ENCODE peak calls at places on chromosomes 16 and 17, in ten cellular contexts. One of them, this sample, is unnamed.

GRCh38 chr16:87713469-87714229 is 52.1 kb downstream of the KLHDC4 start:
- DNase-seq in suprapubic skin: no peak
- DNase-seq in A549: no peak
- DNase-seq in H1: no peak
- DNase-seq in tibial nerve: no peak
- DNase-seq in stomach: no peak
- DNase-seq in sigmoid colon: no peak
- DNase-seq in esophagus muscularis mucosa: no peak
- DNase-seq in ovary: no peak
- DNase-seq in transverse colon: no peak
- DNase-seq in this sample: no peak

GRCh38 chr16:28494141-28494851 is at the start of gene APOBR:
- DNase-seq in suprapubic skin: no peak
- DNase-seq in A549: no peak
- DNase-seq in H1: no peak
- DNase-seq in tibial nerve: peak
- DNase-seq in stomach: peak
- DNase-seq in sigmoid colon: no peak
- DNase-seq in esophagus muscularis mucosa: peak
- DNase-seq in ovary: no peak
- DNase-seq in transverse colon: peak
- DNase-seq in this sample: peak

GRCh38 chr16:30377812-30378235 is 3.2 kb downstream of the MYL11 start:
- DNase-seq in suprapubic skin: peak
- DNase-seq in A549: peak
- DNase-seq in H1: no peak
- DNase-seq in tibial nerve: peak
- DNase-seq in stomach: peak
- DNase-seq in sigmoid colon: peak
- DNase-seq in esophagus muscularis mucosa: peak
- DNase-seq in ovary: peak
- DNase-seq in transverse colon: peak
- DNase-seq in this sample: peak

GRCh38 chr17:39002991-39003715 is 36.0 kb upstream of the FBXO47 start:
- DNase-seq in suprapubic skin: peak
- DNase-seq in A549: no peak
- DNase-seq in H1: no peak
- DNase-seq in tibial nerve: peak
- DNase-seq in stomach: peak
- DNase-seq in sigmoid colon: peak
- DNase-seq in esophagus muscularis mucosa: peak
- DNase-seq in ovary: no peak
- DNase-seq in transverse colon: peak
- DNase-seq in this sample: peak

GRCh38 chr17:78351449-78352006 is 8.3 kb downstream of the SOCS3 start:
- DNase-seq in suprapubic skin: peak
- DNase-seq in A549: no peak
- DNase-seq in H1: peak
- DNase-seq in tibial nerve: peak
- DNase-seq in stomach: peak
- DNase-seq in sigmoid colon: peak
- DNase-seq in esophagus muscularis mucosa: peak
- DNase-seq in ovary: peak
- DNase-seq in transverse colon: peak
- DNase-seq in this sample: peak

GRCh38 chr17:61425682-61426481 is 26.2 kb downstream of the TBX2 start:
- DNase-seq in suprapubic skin: no peak
- DNase-seq in A549: no peak
- DNase-seq in H1: peak
- DNase-seq in tibial nerve: no peak
- DNase-seq in stomach: no peak
- DNase-seq in sigmoid colon: no peak
- DNase-seq in esophagus muscularis mucosa: peak
- DNase-seq in ovary: no peak
- DNase-seq in transverse colon: no peak
- DNase-seq in this sample: no peak

GRCh38 chr17:18248300-18248731 is 10.2 kb downstream of the FLII start:
- DNase-seq in suprapubic skin: no peak
- DNase-seq in A549: peak
- DNase-seq in H1: peak
- DNase-seq in tibial nerve: peak
- DNase-seq in stomach: peak
- DNase-seq in sigmoid colon: peak
- DNase-seq in esophagus muscularis mucosa: no peak
- DNase-seq in ovary: peak
- DNase-seq in transverse colon: peak
- DNase-seq in this sample: no peak

GRCh38 chr17:48961516-48962233 is 6.7 kb downstream of the GIP start:
- DNase-seq in suprapubic skin: no peak
- DNase-seq in A549: peak
- DNase-seq in H1: peak
- DNase-seq in tibial nerve: no peak
- DNase-seq in stomach: no peak
- DNase-seq in sigmoid colon: no peak
- DNase-seq in esophagus muscularis mucosa: no peak
- DNase-seq in ovary: no peak
- DNase-seq in transverse colon: no peak
- DNase-seq in this sample: no peak

GRCh38 chr16:4624827-4625616 is 396 bp downstream of the MGRN1 start:
- DNase-seq in suprapubic skin: peak
- DNase-seq in A549: no peak
- DNase-seq in H1: peak
- DNase-seq in tibial nerve: peak
- DNase-seq in stomach: peak
- DNase-seq in sigmoid colon: peak
- DNase-seq in esophagus muscularis mucosa: peak
- DNase-seq in ovary: peak
- DNase-seq in transverse colon: peak
- DNase-seq in this sample: peak

GRCh38 chr17:38750312-38751121 is 2.0 kb upstream of the PSMB3 start:
- DNase-seq in suprapubic skin: no peak
- DNase-seq in A549: no peak
- DNase-seq in H1: peak
- DNase-seq in tibial nerve: no peak
- DNase-seq in stomach: no peak
- DNase-seq in sigmoid colon: no peak
- DNase-seq in esophagus muscularis mucosa: no peak
- DNase-seq in ovary: no peak
- DNase-seq in transverse colon: no peak
- DNase-seq in this sample: no peak

GRCh38 chr16:1183235-1183907 is 30.5 kb downstream of the CACNA1H start:
- DNase-seq in suprapubic skin: no peak
- DNase-seq in A549: peak
- DNase-seq in H1: no peak
- DNase-seq in tibial nerve: no peak
- DNase-seq in stomach: no peak
- DNase-seq in sigmoid colon: peak
- DNase-seq in esophagus muscularis mucosa: no peak
- DNase-seq in ovary: peak
- DNase-seq in transverse colon: peak
- DNase-seq in this sample: no peak

GRCh38 chr16:50741225-50741807 is 570 bp upstream of the CYLD start:
- DNase-seq in suprapubic skin: peak
- DNase-seq in A549: no peak
- DNase-seq in H1: no peak
- DNase-seq in tibial nerve: no peak
- DNase-seq in stomach: no peak
- DNase-seq in sigmoid colon: no peak
- DNase-seq in esophagus muscularis mucosa: peak
- DNase-seq in ovary: peak
- DNase-seq in transverse colon: peak
- DNase-seq in this sample: no peak

GRCh38 chr16:88772871-88773811 is 11.9 kb downstream of the PIEZO1 start:
- DNase-seq in suprapubic skin: no peak
- DNase-seq in A549: no peak
- DNase-seq in H1: no peak
- DNase-seq in tibial nerve: no peak
- DNase-seq in stomach: no peak
- DNase-seq in sigmoid colon: peak
- DNase-seq in esophagus muscularis mucosa: no peak
- DNase-seq in ovary: peak
- DNase-seq in transverse colon: peak
- DNase-seq in this sample: peak

GRCh38 chr16:88771294-88771772 is 13.7 kb downstream of the PIEZO1 start:
- DNase-seq in suprapubic skin: no peak
- DNase-seq in A549: no peak
- DNase-seq in H1: no peak
- DNase-seq in tibial nerve: no peak
- DNase-seq in stomach: no peak
- DNase-seq in sigmoid colon: no peak
- DNase-seq in esophagus muscularis mucosa: no peak
- DNase-seq in ovary: no peak
- DNase-seq in transverse colon: no peak
- DNase-seq in this sample: peak

GRCh38 chr16:88769617-88770458 is 15.2 kb downstream of the PIEZO1 start:
- DNase-seq in suprapubic skin: no peak
- DNase-seq in A549: peak
- DNase-seq in H1: peak
- DNase-seq in tibial nerve: no peak
- DNase-seq in stomach: no peak
- DNase-seq in sigmoid colon: no peak
- DNase-seq in esophagus muscularis mucosa: no peak
- DNase-seq in ovary: no peak
- DNase-seq in transverse colon: peak
- DNase-seq in this sample: peak

GRCh38 chr16:88768041-88768876 is 16.8 kb downstream of the PIEZO1 start:
- DNase-seq in suprapubic skin: no peak
- DNase-seq in A549: no peak
- DNase-seq in H1: no peak
- DNase-seq in tibial nerve: no peak
- DNase-seq in stomach: no peak
- DNase-seq in sigmoid colon: peak
- DNase-seq in esophagus muscularis mucosa: no peak
- DNase-seq in ovary: peak
- DNase-seq in transverse colon: peak
- DNase-seq in this sample: peak

DNA sequence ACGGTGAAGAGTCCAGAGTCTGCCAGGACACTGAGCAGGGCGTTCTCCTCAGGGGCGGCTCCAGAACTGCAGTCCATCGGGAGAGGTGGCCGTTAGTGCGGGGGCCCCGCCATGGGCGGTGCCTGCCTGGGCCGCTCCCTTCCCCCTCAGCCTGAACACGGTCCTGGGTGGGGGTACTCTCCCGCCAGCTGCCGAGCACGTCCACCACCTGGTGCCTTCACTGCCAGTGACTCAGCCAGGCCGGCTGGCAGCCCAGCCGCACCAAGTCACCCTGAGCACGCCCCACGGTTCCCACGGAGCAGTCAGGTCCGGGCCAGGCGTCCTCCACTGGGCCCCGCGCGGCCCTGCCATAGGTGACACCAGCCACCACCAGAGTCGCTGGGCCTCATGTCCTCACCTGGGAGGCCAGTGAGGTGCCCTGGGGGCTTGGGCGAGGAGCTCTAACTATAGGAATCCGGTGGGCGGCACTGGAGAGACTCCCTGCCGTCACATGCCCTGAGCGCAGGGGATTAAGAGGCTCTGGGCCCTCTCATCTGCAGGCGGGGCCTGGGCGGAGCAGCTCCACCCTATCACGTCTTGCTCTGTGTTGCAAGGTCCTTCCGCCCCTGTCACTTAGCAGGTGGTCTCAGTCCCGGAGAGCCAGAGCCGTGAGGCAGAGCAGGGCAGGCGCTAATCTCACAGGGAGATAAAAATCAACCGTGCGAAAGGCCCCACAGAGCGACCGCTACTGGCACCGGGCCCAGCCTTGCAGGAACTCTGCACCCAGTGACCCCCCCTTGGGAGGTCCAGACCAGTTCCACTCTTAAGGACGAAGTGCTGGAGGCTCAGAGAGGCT is 14.3 kb downstream of the PIEZO1 start:
- DNase-seq in suprapubic skin: no peak
- DNase-seq in A549: no peak
- DNase-seq in H1: no peak
- DNase-seq in tibial nerve: no peak
- DNase-seq in stomach: peak
- DNase-seq in sigmoid colon: peak
- DNase-seq in esophagus muscularis mucosa: no peak
- DNase-seq in ovary: no peak
- DNase-seq in transverse colon: peak
- DNase-seq in this sample: peak
- TF ChIP-seq EP300 in suprapubic skin: no peak
- TF ChIP-seq EP300 in A549: no peak
- TF ChIP-seq EP300 in H1: no peak
- TF ChIP-seq EP300 in tibial nerve: no peak
- TF ChIP-seq EP300 in stomach: no peak
- TF ChIP-seq EP300 in sigmoid colon: no peak
- TF ChIP-seq EP300 in esophagus muscularis mucosa: no peak
- TF ChIP-seq EP300 in ovary: no peak
- TF ChIP-seq EP300 in transverse colon: no peak
- TF ChIP-seq EP300 in this sample: peak

GRCh38 chr16:25198021-25198420 is 18.7 kb upstream of the AQP8 start:
- DNase-seq in suprapubic skin: no peak
- DNase-seq in A549: peak
- DNase-seq in H1: no peak
- DNase-seq in tibial nerve: no peak
- DNase-seq in stomach: no peak
- DNase-seq in sigmoid colon: no peak
- DNase-seq in esophagus muscularis mucosa: no peak
- DNase-seq in ovary: no peak
- DNase-seq in transverse colon: no peak
- DNase-seq in this sample: no peak
- TF ChIP-seq EP300 in suprapubic skin: no peak
- TF ChIP-seq EP300 in A549: no peak
- TF ChIP-seq EP300 in H1: no peak
- TF ChIP-seq EP300 in tibial nerve: no peak
- TF ChIP-seq EP300 in stomach: no peak
- TF ChIP-seq EP300 in sigmoid colon: no peak
- TF ChIP-seq EP300 in esophagus muscularis mucosa: no peak
- TF ChIP-seq EP300 in ovary: no peak
- TF ChIP-seq EP300 in transverse colon: no peak
- TF ChIP-seq EP300 in this sample: no peak

GRCh38 chr16:85172465-85173071 is 60.3 kb upstream of the CIBAR2 start:
- DNase-seq in suprapubic skin: no peak
- DNase-seq in A549: peak
- DNase-seq in H1: peak
- DNase-seq in tibial nerve: no peak
- DNase-seq in stomach: no peak
- DNase-seq in sigmoid colon: no peak
- DNase-seq in esophagus muscularis mucosa: no peak
- DNase-seq in ovary: peak
- DNase-seq in transverse colon: no peak
- DNase-seq in this sample: no peak
- TF ChIP-seq EP300 in suprapubic skin: no peak
- TF ChIP-seq EP300 in A549: no peak
- TF ChIP-seq EP300 in H1: no peak
- TF ChIP-seq EP300 in tibial nerve: no peak
- TF ChIP-seq EP300 in stomach: no peak
- TF ChIP-seq EP300 in sigmoid colon: no peak
- TF ChIP-seq EP300 in esophagus muscularis mucosa: no peak
- TF ChIP-seq EP300 in ovary: no peak
- TF ChIP-seq EP300 in transverse colon: no peak
- TF ChIP-seq EP300 in this sample: no peak

GRCh38 chr16:24167129-24167528 is 89.0 kb upstream of the CACNG3 start:
- DNase-seq in suprapubic skin: no peak
- DNase-seq in A549: no peak
- DNase-seq in H1: no peak
- DNase-seq in tibial nerve: no peak
- DNase-seq in stomach: no peak
- DNase-seq in sigmoid colon: no peak
- DNase-seq in esophagus muscularis mucosa: no peak
- DNase-seq in ovary: no peak
- DNase-seq in transverse colon: no peak
- DNase-seq in this sample: no peak
- TF ChIP-seq EP300 in suprapubic skin: no peak
- TF ChIP-seq EP300 in A549: no peak
- TF ChIP-seq EP300 in H1: no peak
- TF ChIP-seq EP300 in tibial nerve: no peak
- TF ChIP-seq EP300 in stomach: no peak
- TF ChIP-seq EP300 in sigmoid colon: no peak
- TF ChIP-seq EP300 in esophagus muscularis mucosa: no peak
- TF ChIP-seq EP300 in ovary: no peak
- TF ChIP-seq EP300 in transverse colon: no peak
- TF ChIP-seq EP300 in this sample: no peak